ENCODE peak calls at places on chromosomes 6 and 20, in four cellular contexts. One of them, this sample, is unnamed.

GRCh38 chr6:36743538-36744441 is 46.2 kb downstream of the RAB44 start:
- DNase-seq in HFFc6: no peak
- DNase-seq in posterior cingulate gyrus: no peak
- DNase-seq in activated CD8-positive, alpha-beta memory T cell treated with anti-CD3 and anti-CD28 coated beads for 4 hours: no peak
- DNase-seq in this sample: no peak

GRCh38 chr6:2524090-2524489 is 226.6 kb downstream of the MYLK4 start:
- DNase-seq in HFFc6: no peak
- DNase-seq in posterior cingulate gyrus: no peak
- DNase-seq in activated CD8-positive, alpha-beta memory T cell treated with anti-CD3 and anti-CD28 coated beads for 4 hours: no peak
- DNase-seq in this sample: no peak

GRCh38 chr20:38108438-38109024 is 56.5 kb downstream of the TGM2 start:
- DNase-seq in HFFc6: peak
- DNase-seq in posterior cingulate gyrus: no peak
- DNase-seq in activated CD8-positive, alpha-beta memory T cell treated with anti-CD3 and anti-CD28 coated beads for 4 hours: no peak
- DNase-seq in this sample: peak

GRCh38 chr6:11490996-11491395 is 46.6 kb upstream of the TMEM170B start:
- DNase-seq in HFFc6: no peak
- DNase-seq in posterior cingulate gyrus: no peak
- DNase-seq in activated CD8-positive, alpha-beta memory T cell treated with anti-CD3 and anti-CD28 coated beads for 4 hours: no peak
- DNase-seq in this sample: no peak

GRCh38 chr20:62235777-62236157 is 2.6 kb upstream of the OSBPL2 start:
- DNase-seq in HFFc6: no peak
- DNase-seq in posterior cingulate gyrus: no peak
- DNase-seq in activated CD8-positive, alpha-beta memory T cell treated with anti-CD3 and anti-CD28 coated beads for 4 hours: no peak
- DNase-seq in this sample: no peak

GRCh38 chr6:157022022-157022740 is 245.0 kb downstream of the ARID1B start:
- DNase-seq in HFFc6: peak
- DNase-seq in posterior cingulate gyrus: peak
- DNase-seq in activated CD8-positive, alpha-beta memory T cell treated with anti-CD3 and anti-CD28 coated beads for 4 hours: peak
- DNase-seq in this sample: peak

GRCh38 chr6:164129218-164129617 is 714.7 kb downstream of the QKI start:
- DNase-seq in HFFc6: no peak
- DNase-seq in posterior cingulate gyrus: no peak
- DNase-seq in activated CD8-positive, alpha-beta memory T cell treated with anti-CD3 and anti-CD28 coated beads for 4 hours: no peak
- DNase-seq in this sample: no peak

GRCh38 chr6:310671-311070 is 18.4 kb downstream of the DUSP22 start:
- DNase-seq in HFFc6: no peak
- DNase-seq in posterior cingulate gyrus: no peak
- DNase-seq in activated CD8-positive, alpha-beta memory T cell treated with anti-CD3 and anti-CD28 coated beads for 4 hours: no peak
- DNase-seq in this sample: no peak

GRCh38 chr6:133504761-133505160 is 263.6 kb downstream of the EYA4 start:
- DNase-seq in HFFc6: no peak
- DNase-seq in posterior cingulate gyrus: no peak
- DNase-seq in activated CD8-positive, alpha-beta memory T cell treated with anti-CD3 and anti-CD28 coated beads for 4 hours: no peak
- DNase-seq in this sample: no peak

GRCh38 chr6:131029661-131030297 is 33.3 kb downstream of the EPB41L2 start:
- DNase-seq in HFFc6: peak
- DNase-seq in posterior cingulate gyrus: no peak
- DNase-seq in activated CD8-positive, alpha-beta memory T cell treated with anti-CD3 and anti-CD28 coated beads for 4 hours: no peak
- DNase-seq in this sample: peak

This sample was measured in AG08395.